ENCODE peak calls at places on chromosomes 7 and 10, in nine cellular contexts. Z, R, X, O, H, J, Q, I and N are unnamed samples.

GRCh38 chr7:83547526-83547925 is 101.4 kb downstream of the SEMA3E start:
- DNase-seq in Z (peak), R (no peak), X (peak), O (no peak), H (no peak), J (no peak), Q (no peak), I (no peak), N (no peak)

GRCh38 chr10:12465385-12466136 is 116.2 kb downstream of the CAMK1D start:
- DNase-seq in Z (no peak), R (no peak), X (no peak), O (no peak), H (no peak), J (no peak), Q (no peak), I (no peak), N (no peak)

GRCh38 chr10:124221356-124222297 is 128.2 kb upstream of the CHST15 start:
- DNase-seq in Z (no peak), R (peak), X (no peak), O (peak), H (no peak), J (peak), Q (no peak), I (no peak), N (peak)

GRCh38 chr7:100621554-100621953 is 9.2 kb downstream of the MOSPD3 start:
- DNase-seq in Z (no peak), R (no peak), X (no peak), O (no peak), H (peak), J (no peak), Q (no peak), I (no peak), N (peak)

GRCh38 chr10:102604379-102604960 is 39.8 kb upstream of the TRIM8 start:
- DNase-seq in Z (peak), R (no peak), X (peak), O (peak), H (peak), J (no peak), Q (no peak), I (peak), N (no peak)

GRCh38 chr7:80770061-80770460 is 131.6 kb downstream of the CD36 start:
- DNase-seq in Z (peak), R (no peak), X (peak), O (no peak), H (no peak), J (no peak), Q (no peak), I (no peak), N (no peak)

GRCh38 chr10:99999319-100000108 is 10.2 kb downstream of the DNMBP start:
- DNase-seq in Z (no peak), R (no peak), X (no peak), O (no peak), H (no peak), J (no peak), Q (no peak), I (no peak), N (no peak)

GRCh38 chr7:125127304-125127703 is 197.7 kb upstream of the POT1 start:
- DNase-seq in Z (no peak), R (no peak), X (no peak), O (no peak), H (no peak), J (no peak), Q (no peak), I (no peak), N (no peak)

GRCh38 chr7:103833401-103833800 is 156.1 kb downstream of the RELN start:
- DNase-seq in Z (no peak), R (no peak), X (no peak), O (no peak), H (no peak), J (no peak), Q (no peak), I (no peak), N (no peak)

GRCh38 chr7:46139079-46139478 is 218.0 kb upstream of the IGFBP3 start:
- DNase-seq in Z (peak), R (no peak), X (peak), O (no peak), H (no peak), J (no peak), Q (no peak), I (no peak), N (no peak)

GRCh38 chr10:83724471-83725241 is 414.7 kb upstream of the GHITM start:
- DNase-seq in Z (no peak), R (no peak), X (no peak), O (no peak), H (no peak), J (no peak), Q (no peak), I (no peak), N (no peak)

GRCh38 chr10:80493482-80494021 is 39.4 kb downstream of the TSPAN14 start:
- DNase-seq in Z (no peak), R (no peak), X (peak), O (no peak), H (no peak), J (no peak), Q (no peak), I (no peak), N (no peak)

GRCh38 chr10:128926693-128927092 is 540.3 kb upstream of the MGMT start:
- DNase-seq in Z (no peak), R (no peak), X (no peak), O (no peak), H (no peak), J (no peak), Q (no peak), I (no peak), N (no peak)

GRCh38 chr7:128902761-128903585 is 7.5 kb downstream of the KCP start:
- DNase-seq in Z (no peak), R (peak), X (peak), O (no peak), H (no peak), J (no peak), Q (no peak), I (peak), N (no peak)

GRCh38 chr7:156160811-156161210 is 348.5 kb upstream of the SHH start:
- DNase-seq in Z (peak), R (peak), X (no peak), O (no peak), H (no peak), J (no peak), Q (peak), I (no peak), N (peak)

GRCh38 chr7:65840446-65840845 is 32.4 kb upstream of the VKORC1L1 start:
- DNase-seq in Z (peak), R (no peak), X (no peak), O (no peak), H (no peak), J (no peak), Q (no peak), I (peak), N (peak)

GRCh38 chr7:70788276-70788675 is 343.7 kb upstream of the GALNT17 start:
- DNase-seq in Z (no peak), R (no peak), X (no peak), O (no peak), H (no peak), J (no peak), Q (no peak), I (no peak), N (peak)

GRCh38 chr10:13892871-13893270 is 306.1 kb downstream of the PRPF18 start:
- DNase-seq in Z (no peak), R (no peak), X (no peak), O (no peak), H (no peak), J (no peak), Q (no peak), I (no peak), N (no peak)
- H3K4me3 ChIP-seq in Z (no peak), R (no peak), X (no peak), O (no peak), H (no peak), J (no peak), Q (no peak), I (no peak), N (no peak)

GRCh38 chr7:30596721-30597120 is 2.0 kb downstream of the GARS1 start:
- DNase-seq in Z (no peak), R (no peak), X (no peak), O (no peak), H (no peak), J (no peak), Q (no peak), I (no peak), N (no peak)
- H3K4me3 ChIP-seq in Z (peak), R (no peak), X (peak), O (no peak), H (no peak), J (peak), Q (peak), I (peak), N (peak)

GRCh38 chr10:93703841-93704240 is 1.4 kb upstream of the FRA10AC1 start:
- DNase-seq in Z (no peak), R (no peak), X (no peak), O (no peak), H (no peak), J (no peak), Q (no peak), I (no peak), N (no peak)
- H3K4me3 ChIP-seq in Z (no peak), R (no peak), X (no peak), O (no peak), H (no peak), J (no peak), Q (no peak), I (no peak), N (no peak)

GRCh38 chr7:112199035-112199655 is 7.1 kb downstream of the DOCK4 start:
- DNase-seq in Z (no peak), R (no peak), X (peak), O (no peak), H (no peak), J (no peak), Q (no peak), I (peak), N (no peak)
- H3K4me3 ChIP-seq in Z (no peak), R (no peak), X (no peak), O (no peak), H (no peak), J (no peak), Q (no peak), I (no peak), N (no peak)

GRCh38 chr10:24958701-24959392 is 6.4 kb upstream of the PRTFDC1 start:
- DNase-seq in Z (no peak), R (peak), X (peak), O (no peak), H (peak), J (peak), Q (no peak), I (no peak), N (no peak)
- H3K4me3 ChIP-seq in Z (no peak), R (no peak), X (peak), O (no peak), H (no peak), J (no peak), Q (no peak), I (no peak), N (no peak)